ENCODE peak calls at places on chromosome 22, in seven cellular contexts. I is A673, M is fibroblast of lung, R is thoracic aorta, D is right lobe of liver, N is heart right ventricle, A is spleen. P is an unnamed sample. For H3K4me1, the result is how much of the 10 kb centered on the place peaks cover.

GRCh38 chr22:49475253-49475652 is 352.4 kb downstream of the BRD1 start:
- DNase-seq in M (no peak), I (no peak), R (no peak), N (no peak), D (no peak), A (no peak), P (no peak)

GRCh38 chr22:41582694-41583093 is 6.9 kb downstream of the PMM1 start:
- DNase-seq in M (no peak), I (no peak), D (no peak), N (no peak), A (no peak), R (no peak), P (no peak)

GRCh38 chr22:36435516-36436415 is 45.7 kb downstream of the TXN2 start:
- DNase-seq in D (peak), I (no peak), A (peak), N (no peak), R (no peak), M (no peak), P (no peak)

GRCh38 chr22:48086246-48086645 is 1323.8 kb downstream of the TBC1D22A start:
- DNase-seq in I (no peak), R (no peak), D (no peak), A (no peak), M (no peak), N (no peak), P (no peak)

GRCh38 chr22:29308791-29309262 is 2.4 kb downstream of the GAS2L1 start:
- DNase-seq in R (no peak), I (no peak), N (no peak), D (peak), A (no peak), M (peak), P (no peak)

GRCh38 chr22:17114958-17115235 is 6.3 kb downstream of the TMEM121B start:
- DNase-seq in A (peak), N (no peak), D (no peak), I (no peak), R (no peak), M (no peak), P (no peak)

GRCh38 chr22:49406047-49406650 is 421.5 kb downstream of the BRD1 start:
- DNase-seq in R (no peak), D (no peak), M (no peak), A (no peak), N (no peak), I (no peak), P (no peak)

GRCh38 chr22:27306771-27307170 is 494.8 kb downstream of the MN1 start:
- DNase-seq in D (no peak), R (no peak), A (no peak), I (no peak), M (no peak), N (no peak), P (no peak)

GRCh38 chr22:21651521-21652009 is 9.5 kb downstream of the SDF2L1 start:
- DNase-seq in I (no peak), M (no peak), N (no peak), D (peak), R (no peak), A (no peak), P (no peak)

DNA sequence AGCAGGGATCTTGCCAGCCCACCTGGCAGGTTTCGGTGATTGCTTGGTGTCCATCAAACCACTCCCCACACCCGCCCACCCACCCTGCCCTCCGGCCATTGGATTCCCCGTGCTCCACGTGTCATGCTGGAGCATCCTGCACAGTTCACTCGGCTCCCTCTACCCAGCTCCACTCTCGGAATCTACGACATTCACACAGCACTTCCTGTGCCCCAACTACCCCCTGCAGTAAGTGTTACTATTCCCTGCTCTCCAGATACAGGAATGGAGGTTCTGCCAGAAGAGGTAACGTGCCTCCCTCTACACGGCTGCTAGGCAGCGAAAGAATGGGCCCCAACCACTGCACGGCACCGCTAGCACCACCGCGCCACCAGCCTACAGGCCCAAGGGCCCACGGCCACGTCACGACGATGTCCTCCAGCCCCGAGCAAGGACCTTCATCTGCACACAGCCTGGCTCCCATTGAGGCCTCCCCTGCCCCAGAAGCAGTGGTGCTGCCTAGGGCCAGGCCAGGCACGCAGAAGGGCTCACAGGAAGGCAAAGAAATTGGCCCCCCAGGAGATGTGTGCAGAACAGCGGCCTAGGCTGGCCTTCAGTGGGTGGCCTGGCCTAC is 27.6 kb downstream of the WNT7B start:
- DNase-seq in I (no peak), M (no peak), D (no peak), A (no peak), N (no peak), R (no peak), P (no peak)
- H3K4me1 ChIP-seq in I (under half), M (under half), D (under half), A (under half), N (under half), R (under half), P (half or more)

GRCh38 chr22:50506611-50507420 is 686 bp downstream of the LMF2 start:
- DNase-seq in N (no peak), A (peak), D (no peak), M (no peak), I (no peak), R (no peak), P (no peak)
- TF ChIP-seq CTCF in N (no peak), A (no peak), D (no peak), M (no peak), I (no peak), R (no peak), P (no peak)

DNA sequence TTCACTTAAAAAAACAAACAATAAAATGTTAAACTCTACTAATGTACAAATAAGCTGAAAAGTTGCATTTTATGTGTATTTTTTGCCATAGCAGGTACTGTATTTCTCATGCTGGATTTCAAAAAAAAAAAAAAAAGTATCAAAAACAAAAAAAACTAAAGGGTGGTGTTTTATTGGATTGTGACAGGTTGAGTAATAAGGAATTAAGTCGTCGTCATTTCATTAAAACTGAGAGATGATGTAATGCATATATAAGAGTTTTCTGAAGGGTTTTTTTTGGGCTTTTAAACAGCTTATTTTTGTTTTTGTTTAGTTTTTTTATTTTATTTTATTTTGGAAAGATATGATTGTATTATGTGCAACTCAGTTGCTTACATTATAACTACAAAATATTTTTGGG is 10.9 kb upstream of the ADSL start:
- DNase-seq in N (no peak), I (peak), M (no peak), D (no peak), R (no peak), A (no peak), P (no peak)
- H3K4me1 ChIP-seq in N (under half), I (under half), M (under half), D (under half), R (under half), A (under half), P (under half)

GRCh38 chr22:25774575-25775026 is 32.6 kb downstream of the MYO18B start:
- DNase-seq in M (no peak), I (peak), A (no peak), N (no peak), D (no peak), R (no peak), P (no peak)
- TF ChIP-seq CTCF in M (peak), I (peak), A (peak), N (no peak), D (peak), R (no peak), P (peak)

DNA sequence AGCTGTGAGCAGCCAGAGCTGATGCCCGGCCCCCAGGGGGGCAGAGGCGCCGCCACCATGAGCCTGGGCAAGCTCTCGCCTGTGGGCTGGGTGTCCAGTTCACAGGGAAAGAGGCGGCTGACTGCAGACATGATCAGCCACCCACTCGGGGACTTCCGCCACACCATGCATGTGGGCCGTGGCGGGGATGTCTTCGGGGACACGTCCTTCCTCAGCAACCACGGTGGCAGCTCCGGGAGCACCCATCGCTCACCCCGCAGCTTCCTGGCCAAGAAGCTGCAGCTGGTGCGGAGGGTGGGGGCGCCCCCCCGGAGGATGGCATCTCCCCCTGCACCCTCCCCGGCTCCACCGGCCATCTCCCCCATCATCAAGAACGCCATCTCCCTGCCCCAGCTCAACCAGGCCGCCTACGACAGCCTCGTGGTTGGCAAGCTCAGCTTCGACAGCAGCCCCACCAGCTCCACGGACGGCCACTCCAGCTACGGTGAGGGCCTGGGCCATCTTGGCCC is 6.1 kb downstream of the CDC42EP1 start:
- DNase-seq in M (no peak), D (no peak), A (peak), R (no peak), N (no peak), I (no peak), P (no peak)
- H3K4me1 ChIP-seq in M (under half), D (half or more), A (under half), R (half or more), N (half or more), I (under half), P (under half)

DNA sequence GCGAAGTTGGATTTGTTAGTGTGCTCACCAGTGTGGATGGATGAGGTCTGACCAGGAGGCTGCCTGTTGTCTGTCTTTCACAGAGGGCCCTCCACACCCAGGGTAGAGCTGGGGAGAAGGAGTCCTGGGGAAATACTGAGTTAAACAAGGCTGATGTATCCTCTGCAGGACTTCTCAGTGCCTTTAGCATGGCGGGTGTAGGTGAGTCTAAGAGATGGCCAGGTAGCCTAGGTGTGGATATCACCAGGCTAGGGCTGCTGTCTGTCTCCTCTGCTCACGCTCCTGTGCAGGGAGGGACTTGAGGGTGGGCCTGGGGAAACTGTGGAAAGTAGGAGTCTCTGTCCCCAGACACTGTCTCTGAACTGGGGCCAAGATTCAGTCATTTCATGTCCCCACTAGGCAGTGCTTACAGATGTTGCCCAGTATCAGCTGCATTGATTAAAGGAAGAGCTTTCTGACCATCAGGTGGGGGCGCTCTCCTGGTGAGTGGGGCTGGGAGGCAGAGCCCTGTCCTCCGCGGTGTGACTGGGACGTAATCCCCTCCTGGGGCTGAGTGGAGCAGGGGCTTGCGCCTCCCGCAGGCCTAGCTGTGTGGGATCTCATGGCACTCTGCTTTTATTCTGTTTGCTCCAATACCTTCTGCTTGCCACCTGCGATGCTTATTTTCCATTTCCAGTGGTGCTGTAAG is 35.5 kb upstream of the CCDC188 start:
- DNase-seq in R (no peak), N (no peak), A (no peak), M (no peak), D (no peak), I (peak), P (no peak)
- TF ChIP-seq CTCF in R (no peak), N (no peak), A (no peak), M (peak), D (no peak), I (peak), P (no peak)